ENCODE peak calls at places on chromosome 16, in ten cellular contexts. One of them, this sample, is unnamed.

GRCh38 chr16:4327782-4328579 is 12.1 kb downstream of the GLIS2 start:
- DNase-seq in right cardiac atrium: peak; percentile 93
- DNase-seq in stimulated activated CD4-positive, alpha-beta T cell treated with anti-CD3 and anti-CD28 coated beads, Interleukin-1b, Interleukin-23, amount 100 ng/mL, for 24 hours: peak; percentile 46
- DNase-seq in AG10803: peak; percentile 72
- DNase-seq in HT1080: no peak
- DNase-seq in NCI-H2081: no peak
- DNase-seq in hippocampal formation: peak; percentile 62
- DNase-seq in mesothelial cell of epicardium: peak; percentile 72
- DNase-seq in glutamatergic neuron: peak; percentile 85
- DNase-seq in NCI-H1092 treated with DMSO at 0.1 percent for 48 hours: peak; percentile 62
- DNase-seq in this sample: peak; percentile 66

GRCh38 chr16:78437352-78437968 is 338.0 kb downstream of the WWOX start:
- DNase-seq in right cardiac atrium: no peak
- DNase-seq in stimulated activated CD4-positive, alpha-beta T cell treated with anti-CD3 and anti-CD28 coated beads, Interleukin-1b, Interleukin-23, amount 100 ng/mL, for 24 hours: peak; percentile 14
- DNase-seq in AG10803: peak; percentile 1
- DNase-seq in HT1080: no peak
- DNase-seq in NCI-H2081: no peak
- DNase-seq in hippocampal formation: peak; percentile 19
- DNase-seq in mesothelial cell of epicardium: no peak
- DNase-seq in glutamatergic neuron: peak; percentile 60
- DNase-seq in NCI-H1092 treated with DMSO at 0.1 percent for 48 hours: peak; percentile 27
- DNase-seq in this sample: peak; percentile 36

GRCh38 chr16:78538284-78538683 is 438.8 kb downstream of the WWOX start:
- DNase-seq in right cardiac atrium: no peak
- DNase-seq in stimulated activated CD4-positive, alpha-beta T cell treated with anti-CD3 and anti-CD28 coated beads, Interleukin-1b, Interleukin-23, amount 100 ng/mL, for 24 hours: no peak
- DNase-seq in AG10803: no peak
- DNase-seq in HT1080: no peak
- DNase-seq in NCI-H2081: no peak
- DNase-seq in hippocampal formation: no peak
- DNase-seq in mesothelial cell of epicardium: no peak
- DNase-seq in glutamatergic neuron: no peak
- DNase-seq in NCI-H1092 treated with DMSO at 0.1 percent for 48 hours: no peak
- DNase-seq in this sample: no peak

GRCh38 chr16:62018301-62019060 is 17.8 kb downstream of the CDH8 start:
- DNase-seq in right cardiac atrium: no peak
- DNase-seq in stimulated activated CD4-positive, alpha-beta T cell treated with anti-CD3 and anti-CD28 coated beads, Interleukin-1b, Interleukin-23, amount 100 ng/mL, for 24 hours: no peak
- DNase-seq in AG10803: no peak
- DNase-seq in HT1080: no peak
- DNase-seq in NCI-H2081: no peak
- DNase-seq in hippocampal formation: no peak
- DNase-seq in mesothelial cell of epicardium: no peak
- DNase-seq in glutamatergic neuron: no peak
- DNase-seq in NCI-H1092 treated with DMSO at 0.1 percent for 48 hours: no peak
- DNase-seq in this sample: no peak

GRCh38 chr16:69814561-69814960 is 52.4 kb downstream of the WWP2 start:
- DNase-seq in right cardiac atrium: no peak
- DNase-seq in stimulated activated CD4-positive, alpha-beta T cell treated with anti-CD3 and anti-CD28 coated beads, Interleukin-1b, Interleukin-23, amount 100 ng/mL, for 24 hours: no peak
- DNase-seq in AG10803: no peak
- DNase-seq in HT1080: no peak
- DNase-seq in NCI-H2081: no peak
- DNase-seq in hippocampal formation: no peak
- DNase-seq in mesothelial cell of epicardium: no peak
- DNase-seq in glutamatergic neuron: no peak
- DNase-seq in NCI-H1092 treated with DMSO at 0.1 percent for 48 hours: no peak
- DNase-seq in this sample: no peak

GRCh38 chr16:71179569-71179968 is 51.0 kb downstream of the HYDIN start:
- DNase-seq in right cardiac atrium: no peak
- DNase-seq in stimulated activated CD4-positive, alpha-beta T cell treated with anti-CD3 and anti-CD28 coated beads, Interleukin-1b, Interleukin-23, amount 100 ng/mL, for 24 hours: no peak
- DNase-seq in AG10803: no peak
- DNase-seq in HT1080: no peak
- DNase-seq in NCI-H2081: no peak
- DNase-seq in hippocampal formation: no peak
- DNase-seq in mesothelial cell of epicardium: no peak
- DNase-seq in glutamatergic neuron: no peak
- DNase-seq in NCI-H1092 treated with DMSO at 0.1 percent for 48 hours: no peak
- DNase-seq in this sample: no peak

GRCh38 chr16:83705856-83706255 is 101.9 kb upstream of the HSBP1 start:
- DNase-seq in right cardiac atrium: no peak
- DNase-seq in stimulated activated CD4-positive, alpha-beta T cell treated with anti-CD3 and anti-CD28 coated beads, Interleukin-1b, Interleukin-23, amount 100 ng/mL, for 24 hours: no peak
- DNase-seq in AG10803: peak; percentile 44
- DNase-seq in HT1080: no peak
- DNase-seq in NCI-H2081: no peak
- DNase-seq in hippocampal formation: no peak
- DNase-seq in mesothelial cell of epicardium: no peak
- DNase-seq in glutamatergic neuron: no peak
- DNase-seq in NCI-H1092 treated with DMSO at 0.1 percent for 48 hours: no peak
- DNase-seq in this sample: no peak

GRCh38 chr16:46826618-46827017 is 4.4 kb downstream of the C16orf87 start:
- DNase-seq in right cardiac atrium: no peak
- DNase-seq in stimulated activated CD4-positive, alpha-beta T cell treated with anti-CD3 and anti-CD28 coated beads, Interleukin-1b, Interleukin-23, amount 100 ng/mL, for 24 hours: no peak
- DNase-seq in AG10803: no peak
- DNase-seq in HT1080: no peak
- DNase-seq in NCI-H2081: no peak
- DNase-seq in hippocampal formation: no peak
- DNase-seq in mesothelial cell of epicardium: no peak
- DNase-seq in glutamatergic neuron: no peak
- DNase-seq in NCI-H1092 treated with DMSO at 0.1 percent for 48 hours: no peak
- DNase-seq in this sample: no peak

GRCh38 chr16:80580109-80580832 is 39.5 kb downstream of the DYNLRB2 start:
- DNase-seq in right cardiac atrium: no peak
- DNase-seq in stimulated activated CD4-positive, alpha-beta T cell treated with anti-CD3 and anti-CD28 coated beads, Interleukin-1b, Interleukin-23, amount 100 ng/mL, for 24 hours: peak; percentile 53
- DNase-seq in AG10803: peak; percentile 72
- DNase-seq in HT1080: peak; percentile 73
- DNase-seq in NCI-H2081: no peak
- DNase-seq in hippocampal formation: no peak
- DNase-seq in mesothelial cell of epicardium: no peak
- DNase-seq in glutamatergic neuron: no peak
- DNase-seq in NCI-H1092 treated with DMSO at 0.1 percent for 48 hours: no peak
- DNase-seq in this sample: peak; percentile 70

GRCh38 chr16:4339909-4340308 is 11.2 kb downstream of the PAM16 start:
- DNase-seq in right cardiac atrium: peak; percentile 88
- DNase-seq in stimulated activated CD4-positive, alpha-beta T cell treated with anti-CD3 and anti-CD28 coated beads, Interleukin-1b, Interleukin-23, amount 100 ng/mL, for 24 hours: no peak
- DNase-seq in AG10803: peak; percentile 40
- DNase-seq in HT1080: no peak
- DNase-seq in NCI-H2081: peak; percentile 57
- DNase-seq in hippocampal formation: no peak
- DNase-seq in mesothelial cell of epicardium: peak; percentile 79
- DNase-seq in glutamatergic neuron: no peak
- DNase-seq in NCI-H1092 treated with DMSO at 0.1 percent for 48 hours: peak; percentile 23
- DNase-seq in this sample: no peak

GRCh38 chr16:57577214-57577613 is 34.8 kb downstream of the ADGRG5 start:
- DNase-seq in right cardiac atrium: peak; percentile 15
- DNase-seq in stimulated activated CD4-positive, alpha-beta T cell treated with anti-CD3 and anti-CD28 coated beads, Interleukin-1b, Interleukin-23, amount 100 ng/mL, for 24 hours: no peak
- DNase-seq in AG10803: no peak
- DNase-seq in HT1080: no peak
- DNase-seq in NCI-H2081: no peak
- DNase-seq in hippocampal formation: no peak
- DNase-seq in mesothelial cell of epicardium: no peak
- DNase-seq in glutamatergic neuron: no peak
- DNase-seq in NCI-H1092 treated with DMSO at 0.1 percent for 48 hours: no peak
- DNase-seq in this sample: no peak

GRCh38 chr16:66028505-66029216 is 337.8 kb upstream of the CDH5 start:
- DNase-seq in right cardiac atrium: no peak
- DNase-seq in stimulated activated CD4-positive, alpha-beta T cell treated with anti-CD3 and anti-CD28 coated beads, Interleukin-1b, Interleukin-23, amount 100 ng/mL, for 24 hours: no peak
- DNase-seq in AG10803: peak; percentile 97
- DNase-seq in HT1080: peak; percentile 15
- DNase-seq in NCI-H2081: no peak
- DNase-seq in hippocampal formation: no peak
- DNase-seq in mesothelial cell of epicardium: no peak
- DNase-seq in glutamatergic neuron: no peak
- DNase-seq in NCI-H1092 treated with DMSO at 0.1 percent for 48 hours: no peak
- DNase-seq in this sample: no peak

GRCh38 chr16:84299734-84300440 is 5.2 kb downstream of the WFDC1 start:
- DNase-seq in right cardiac atrium: no peak
- DNase-seq in stimulated activated CD4-positive, alpha-beta T cell treated with anti-CD3 and anti-CD28 coated beads, Interleukin-1b, Interleukin-23, amount 100 ng/mL, for 24 hours: no peak
- DNase-seq in AG10803: no peak
- DNase-seq in HT1080: no peak
- DNase-seq in NCI-H2081: no peak
- DNase-seq in hippocampal formation: no peak
- DNase-seq in mesothelial cell of epicardium: no peak
- DNase-seq in glutamatergic neuron: no peak
- DNase-seq in NCI-H1092 treated with DMSO at 0.1 percent for 48 hours: no peak
- DNase-seq in this sample: no peak

GRCh38 chr16:72561-73537 is at the start of gene RHBDF1:
- DNase-seq in right cardiac atrium: peak; percentile 89
- DNase-seq in stimulated activated CD4-positive, alpha-beta T cell treated with anti-CD3 and anti-CD28 coated beads, Interleukin-1b, Interleukin-23, amount 100 ng/mL, for 24 hours: no peak
- DNase-seq in AG10803: peak; percentile 56
- DNase-seq in HT1080: peak; percentile 66
- DNase-seq in NCI-H2081: no peak
- DNase-seq in hippocampal formation: no peak
- DNase-seq in mesothelial cell of epicardium: peak; percentile 75
- DNase-seq in glutamatergic neuron: peak; percentile 62
- DNase-seq in NCI-H1092 treated with DMSO at 0.1 percent for 48 hours: no peak
- DNase-seq in this sample: peak; percentile 50

GRCh38 chr16:27088216-27088615 is 21.5 kb downstream of the C16orf82 start:
- DNase-seq in right cardiac atrium: no peak
- DNase-seq in stimulated activated CD4-positive, alpha-beta T cell treated with anti-CD3 and anti-CD28 coated beads, Interleukin-1b, Interleukin-23, amount 100 ng/mL, for 24 hours: no peak
- DNase-seq in AG10803: no peak
- DNase-seq in HT1080: no peak
- DNase-seq in NCI-H2081: no peak
- DNase-seq in hippocampal formation: no peak
- DNase-seq in mesothelial cell of epicardium: no peak
- DNase-seq in glutamatergic neuron: no peak
- DNase-seq in NCI-H1092 treated with DMSO at 0.1 percent for 48 hours: no peak
- DNase-seq in this sample: no peak

GRCh38 chr16:87436225-87437172 is 44.4 kb downstream of the MAP1LC3B start:
- DNase-seq in right cardiac atrium: no peak
- DNase-seq in stimulated activated CD4-positive, alpha-beta T cell treated with anti-CD3 and anti-CD28 coated beads, Interleukin-1b, Interleukin-23, amount 100 ng/mL, for 24 hours: peak; percentile 9
- DNase-seq in AG10803: peak; percentile 34
- DNase-seq in HT1080: peak; percentile 61
- DNase-seq in NCI-H2081: no peak
- DNase-seq in hippocampal formation: no peak
- DNase-seq in mesothelial cell of epicardium: no peak
- DNase-seq in glutamatergic neuron: peak; percentile 61
- DNase-seq in NCI-H1092 treated with DMSO at 0.1 percent for 48 hours: no peak
- DNase-seq in this sample: peak; percentile 49

GRCh38 chr16:53207810-53208752 is 153.3 kb downstream of the CHD9 start:
- DNase-seq in right cardiac atrium: peak; percentile 35
- DNase-seq in stimulated activated CD4-positive, alpha-beta T cell treated with anti-CD3 and anti-CD28 coated beads, Interleukin-1b, Interleukin-23, amount 100 ng/mL, for 24 hours: no peak
- DNase-seq in AG10803: peak; percentile 76
- DNase-seq in HT1080: peak; percentile 89
- DNase-seq in NCI-H2081: peak; percentile 67
- DNase-seq in hippocampal formation: peak; percentile 54
- DNase-seq in mesothelial cell of epicardium: peak; percentile 44
- DNase-seq in glutamatergic neuron: peak; percentile 38
- DNase-seq in NCI-H1092 treated with DMSO at 0.1 percent for 48 hours: peak; percentile 70
- DNase-seq in this sample: peak; percentile 14

GRCh38 chr16:75660726-75661302 is 13.2 kb downstream of the TERF2IP start:
- DNase-seq in right cardiac atrium: no peak
- DNase-seq in stimulated activated CD4-positive, alpha-beta T cell treated with anti-CD3 and anti-CD28 coated beads, Interleukin-1b, Interleukin-23, amount 100 ng/mL, for 24 hours: no peak
- DNase-seq in AG10803: no peak
- DNase-seq in HT1080: no peak
- DNase-seq in NCI-H2081: no peak
- DNase-seq in hippocampal formation: no peak
- DNase-seq in mesothelial cell of epicardium: no peak
- DNase-seq in glutamatergic neuron: no peak
- DNase-seq in NCI-H1092 treated with DMSO at 0.1 percent for 48 hours: no peak
- DNase-seq in this sample: no peak

GRCh38 chr16:87002717-87003413 is 314.3 kb downstream of the C16orf95 start:
- DNase-seq in right cardiac atrium: no peak
- DNase-seq in stimulated activated CD4-positive, alpha-beta T cell treated with anti-CD3 and anti-CD28 coated beads, Interleukin-1b, Interleukin-23, amount 100 ng/mL, for 24 hours: no peak
- DNase-seq in AG10803: peak; percentile 63
- DNase-seq in HT1080: no peak
- DNase-seq in NCI-H2081: no peak
- DNase-seq in hippocampal formation: no peak
- DNase-seq in mesothelial cell of epicardium: no peak
- DNase-seq in glutamatergic neuron: no peak
- DNase-seq in NCI-H1092 treated with DMSO at 0.1 percent for 48 hours: no peak
- DNase-seq in this sample: no peak

GRCh38 chr16:10886739-10887269 is 9.8 kb downstream of the CIITA start:
- DNase-seq in right cardiac atrium: no peak
- DNase-seq in stimulated activated CD4-positive, alpha-beta T cell treated with anti-CD3 and anti-CD28 coated beads, Interleukin-1b, Interleukin-23, amount 100 ng/mL, for 24 hours: no peak
- DNase-seq in AG10803: no peak
- DNase-seq in HT1080: no peak
- DNase-seq in NCI-H2081: no peak
- DNase-seq in hippocampal formation: no peak
- DNase-seq in mesothelial cell of epicardium: no peak
- DNase-seq in glutamatergic neuron: no peak
- DNase-seq in NCI-H1092 treated with DMSO at 0.1 percent for 48 hours: no peak
- DNase-seq in this sample: no peak

GRCh38 chr16:5903797-5904196 is 806.2 kb upstream of the EEF2KMT start:
- DNase-seq in right cardiac atrium: no peak
- DNase-seq in stimulated activated CD4-positive, alpha-beta T cell treated with anti-CD3 and anti-CD28 coated beads, Interleukin-1b, Interleukin-23, amount 100 ng/mL, for 24 hours: no peak
- DNase-seq in AG10803: no peak
- DNase-seq in HT1080: no peak
- DNase-seq in NCI-H2081: no peak
- DNase-seq in hippocampal formation: no peak
- DNase-seq in mesothelial cell of epicardium: no peak
- DNase-seq in glutamatergic neuron: no peak
- DNase-seq in NCI-H1092 treated with DMSO at 0.1 percent for 48 hours: no peak
- DNase-seq in this sample: no peak

GRCh38 chr16:84302111-84302954 is 7.7 kb downstream of the WFDC1 start:
- DNase-seq in right cardiac atrium: no peak
- DNase-seq in stimulated activated CD4-positive, alpha-beta T cell treated with anti-CD3 and anti-CD28 coated beads, Interleukin-1b, Interleukin-23, amount 100 ng/mL, for 24 hours: no peak
- DNase-seq in AG10803: no peak
- DNase-seq in HT1080: no peak
- DNase-seq in NCI-H2081: no peak
- DNase-seq in hippocampal formation: no peak
- DNase-seq in mesothelial cell of epicardium: no peak
- DNase-seq in glutamatergic neuron: no peak
- DNase-seq in NCI-H1092 treated with DMSO at 0.1 percent for 48 hours: no peak
- DNase-seq in this sample: no peak

GRCh38 chr16:67934306-67935095 is 2.1 kb downstream of the PSMB10 start:
- DNase-seq in right cardiac atrium: peak; percentile 67
- DNase-seq in stimulated activated CD4-positive, alpha-beta T cell treated with anti-CD3 and anti-CD28 coated beads, Interleukin-1b, Interleukin-23, amount 100 ng/mL, for 24 hours: no peak
- DNase-seq in AG10803: no peak
- DNase-seq in HT1080: no peak
- DNase-seq in NCI-H2081: no peak
- DNase-seq in hippocampal formation: no peak
- DNase-seq in mesothelial cell of epicardium: no peak
- DNase-seq in glutamatergic neuron: no peak
- DNase-seq in NCI-H1092 treated with DMSO at 0.1 percent for 48 hours: peak; percentile 31
- DNase-seq in this sample: no peak

GRCh38 chr16:47599512-47599911 is 138.4 kb downstream of the PHKB start:
- DNase-seq in right cardiac atrium: no peak
- DNase-seq in stimulated activated CD4-positive, alpha-beta T cell treated with anti-CD3 and anti-CD28 coated beads, Interleukin-1b, Interleukin-23, amount 100 ng/mL, for 24 hours: no peak
- DNase-seq in AG10803: no peak
- DNase-seq in HT1080: no peak
- DNase-seq in NCI-H2081: no peak
- DNase-seq in hippocampal formation: no peak
- DNase-seq in mesothelial cell of epicardium: no peak
- DNase-seq in glutamatergic neuron: no peak
- DNase-seq in NCI-H1092 treated with DMSO at 0.1 percent for 48 hours: no peak
- DNase-seq in this sample: no peak

GRCh38 chr16:54460254-54460860 is 173.8 kb upstream of the IRX3 start:
- DNase-seq in right cardiac atrium: no peak
- DNase-seq in stimulated activated CD4-positive, alpha-beta T cell treated with anti-CD3 and anti-CD28 coated beads, Interleukin-1b, Interleukin-23, amount 100 ng/mL, for 24 hours: no peak
- DNase-seq in AG10803: peak; percentile 61
- DNase-seq in HT1080: no peak
- DNase-seq in NCI-H2081: no peak
- DNase-seq in hippocampal formation: no peak
- DNase-seq in mesothelial cell of epicardium: no peak
- DNase-seq in glutamatergic neuron: no peak
- DNase-seq in NCI-H1092 treated with DMSO at 0.1 percent for 48 hours: no peak
- DNase-seq in this sample: no peak

GRCh38 chr16:1193143-1193824 is 31.8 kb downstream of the TPSG1 start:
- DNase-seq in right cardiac atrium: no peak
- DNase-seq in stimulated activated CD4-positive, alpha-beta T cell treated with anti-CD3 and anti-CD28 coated beads, Interleukin-1b, Interleukin-23, amount 100 ng/mL, for 24 hours: no peak
- DNase-seq in AG10803: no peak
- DNase-seq in HT1080: no peak
- DNase-seq in NCI-H2081: peak; percentile 36
- DNase-seq in hippocampal formation: no peak
- DNase-seq in mesothelial cell of epicardium: no peak
- DNase-seq in glutamatergic neuron: no peak
- DNase-seq in NCI-H1092 treated with DMSO at 0.1 percent for 48 hours: peak; percentile 33
- DNase-seq in this sample: no peak

GRCh38 chr16:11170201-11170600 is 85.8 kb downstream of the SOCS1 start:
- DNase-seq in right cardiac atrium: no peak
- DNase-seq in stimulated activated CD4-positive, alpha-beta T cell treated with anti-CD3 and anti-CD28 coated beads, Interleukin-1b, Interleukin-23, amount 100 ng/mL, for 24 hours: no peak
- DNase-seq in AG10803: no peak
- DNase-seq in HT1080: no peak
- DNase-seq in NCI-H2081: no peak
- DNase-seq in hippocampal formation: no peak
- DNase-seq in mesothelial cell of epicardium: no peak
- DNase-seq in glutamatergic neuron: no peak
- DNase-seq in NCI-H1092 treated with DMSO at 0.1 percent for 48 hours: no peak
- DNase-seq in this sample: no peak

GRCh38 chr16:7501868-7502267 is 169.2 kb downstream of the RBFOX1 start:
- DNase-seq in right cardiac atrium: no peak
- DNase-seq in stimulated activated CD4-positive, alpha-beta T cell treated with anti-CD3 and anti-CD28 coated beads, Interleukin-1b, Interleukin-23, amount 100 ng/mL, for 24 hours: no peak
- DNase-seq in AG10803: no peak
- DNase-seq in HT1080: no peak
- DNase-seq in NCI-H2081: no peak
- DNase-seq in hippocampal formation: no peak
- DNase-seq in mesothelial cell of epicardium: no peak
- DNase-seq in glutamatergic neuron: no peak
- DNase-seq in NCI-H1092 treated with DMSO at 0.1 percent for 48 hours: no peak
- DNase-seq in this sample: no peak

This sample was measured in stimulated activated naive CD8-positive, alpha-beta T cell treated with anti-CD3 and anti-CD28 coated beads, Interleukin-15, Interleukin-2, amounts not matched to agents 100 U/mL and 50 U/mL, for 24 hours.